ENCODE peak calls at places on chromosomes 6 and 20, in five cellular contexts. V is OCI-LY7, D is heart left ventricle, Y is RWPE1, G is left ventricle myocardium inferior. K is an unnamed sample.

GRCh38 chr6:170434114-170434820 is 118.8 kb downstream of the PSMB1 start:
- DNase-seq in D (no peak), G (no peak), V (no peak), Y (no peak), K (no peak)

GRCh38 chr6:40735126-40735920 is 148.2 kb upstream of the LRFN2 start:
- DNase-seq in V (no peak), Y (no peak), G (no peak), D (no peak), K (no peak)

GRCh38 chr6:5379647-5380242 is 118.4 kb downstream of the FARS2 start:
- DNase-seq in Y (peak), D (no peak), V (peak), G (no peak), K (peak)

GRCh38 chr6:39568896-39569295 is 156.3 kb downstream of the KIF6 start:
- DNase-seq in V (no peak), D (no peak), G (no peak), Y (no peak), K (peak)

GRCh38 chr6:26029570-26029856 is 57.7 kb upstream of the HFE start:
- DNase-seq in G (no peak), V (peak), D (no peak), Y (no peak), K (no peak)

GRCh38 chr6:47129129-47129528 is 87.0 kb upstream of the ADGRF1 start:
- DNase-seq in D (no peak), Y (no peak), V (no peak), G (no peak), K (no peak)

GRCh38 chr6:149545258-149545753 is 537 bp downstream of the PPIL4 start:
- DNase-seq in D (no peak), Y (peak), V (peak), G (peak), K (peak)

GRCh38 chr20:15146948-15147347 is 809.5 kb upstream of the FLRT3 start:
- DNase-seq in G (no peak), D (no peak), Y (no peak), V (no peak), K (no peak)

GRCh38 chr6:163170294-163170883 is 244.1 kb upstream of the QKI start:
- DNase-seq in V (peak), D (no peak), G (no peak), Y (peak), K (peak)

GRCh38 chr20:31738729-31739549 is at the start of gene TPX2:
- DNase-seq in D (peak), Y (peak), G (peak), V (peak), K (peak)
- TF ChIP-seq CTCF in D (peak), Y (no peak), G (peak), V (peak), K (no peak)

GRCh38 chr6:138757131-138757530 is 16.4 kb upstream of the CCDC28A start:
- DNase-seq in V (no peak), D (no peak), G (no peak), Y (no peak), K (peak)

DNA sequence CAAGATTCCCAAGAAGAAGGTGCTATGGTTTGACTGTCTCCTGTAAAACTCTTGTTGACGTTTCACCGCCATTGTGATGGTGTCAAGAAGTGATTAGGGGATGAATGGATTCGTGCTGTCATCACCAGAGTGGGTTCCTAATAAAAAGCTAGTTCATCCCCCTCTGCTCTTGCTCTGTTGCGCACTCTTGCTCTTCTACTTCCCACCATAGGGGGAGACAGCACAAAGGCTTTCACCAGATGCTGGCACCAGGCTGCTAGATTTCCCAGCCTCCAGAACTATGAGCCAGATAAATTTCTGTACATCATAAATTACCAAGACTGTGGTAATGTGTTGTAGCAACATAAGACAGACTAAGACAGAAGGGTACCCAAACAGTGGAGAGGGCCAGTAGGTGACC is 21.6 kb upstream of the CCDC28A start:
- DNase-seq in G (no peak), Y (no peak), V (no peak), D (no peak), K (no peak)
- TF ChIP-seq CTCF in G (no peak), Y (no peak), V (peak), D (no peak), K (no peak)

GRCh38 chr6:16338577-16339262 is 100.3 kb downstream of the GMPR start:
- DNase-seq in V (no peak), G (peak), Y (peak), D (peak), K (peak)
- TF ChIP-seq CTCF in V (peak), G (peak), Y (no peak), D (peak), K (peak)

GRCh38 chr6:43896474-43896873 is 126.5 kb downstream of the VEGFA start:
- DNase-seq in Y (no peak), G (no peak), D (no peak), V (no peak), K (no peak)

GRCh38 chr6:43899830-43900229 is 129.8 kb downstream of the VEGFA start:
- DNase-seq in D (no peak), G (no peak), V (no peak), Y (no peak), K (no peak)

GRCh38 chr6:43898358-43899131 is 128.5 kb downstream of the VEGFA start:
- DNase-seq in G (no peak), D (no peak), Y (no peak), V (no peak), K (no peak)

GRCh38 chr6:43895656-43896055 is 125.6 kb downstream of the VEGFA start:
- DNase-seq in G (no peak), V (no peak), D (no peak), Y (no peak), K (no peak)

DNA sequence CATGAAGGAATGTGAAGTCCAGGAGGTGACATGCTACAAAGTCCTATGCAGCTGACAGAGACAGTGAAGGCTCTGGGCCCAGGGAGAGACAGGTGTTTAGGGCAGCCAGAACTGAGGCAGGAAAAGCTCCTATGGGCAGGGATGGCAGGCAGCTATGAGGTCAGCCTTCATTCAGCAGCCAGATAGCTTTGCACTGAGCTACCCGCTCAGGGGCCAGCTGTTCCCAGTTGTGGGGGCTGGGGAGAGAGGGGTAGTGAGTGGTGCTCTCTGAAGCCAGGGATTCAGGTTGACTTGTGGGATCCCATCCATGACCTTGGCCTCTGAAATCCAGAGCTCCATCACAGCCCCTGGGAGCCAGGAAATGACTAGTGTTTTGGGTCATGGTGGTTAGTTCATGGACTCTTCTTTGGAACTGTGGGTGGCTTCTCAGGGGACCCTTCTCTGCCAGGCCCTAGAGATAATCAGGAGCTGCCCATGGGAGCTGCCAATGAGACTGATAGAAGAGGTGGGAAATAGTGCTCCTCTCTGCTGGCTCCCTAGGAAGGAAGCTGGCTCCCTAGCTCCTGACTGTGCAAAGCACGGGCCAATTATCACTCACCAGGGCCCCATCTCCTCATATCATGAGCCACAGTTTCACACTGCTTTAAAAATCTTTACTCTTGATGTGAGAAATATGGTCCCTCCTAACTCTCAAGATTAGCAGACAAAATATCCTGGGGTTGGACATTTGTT is 127.7 kb downstream of the VEGFA start:
- DNase-seq in G (no peak), V (no peak), Y (no peak), D (no peak), K (no peak)
- TF ChIP-seq CTCF in G (no peak), V (no peak), Y (no peak), D (no peak), K (no peak)

DNA sequence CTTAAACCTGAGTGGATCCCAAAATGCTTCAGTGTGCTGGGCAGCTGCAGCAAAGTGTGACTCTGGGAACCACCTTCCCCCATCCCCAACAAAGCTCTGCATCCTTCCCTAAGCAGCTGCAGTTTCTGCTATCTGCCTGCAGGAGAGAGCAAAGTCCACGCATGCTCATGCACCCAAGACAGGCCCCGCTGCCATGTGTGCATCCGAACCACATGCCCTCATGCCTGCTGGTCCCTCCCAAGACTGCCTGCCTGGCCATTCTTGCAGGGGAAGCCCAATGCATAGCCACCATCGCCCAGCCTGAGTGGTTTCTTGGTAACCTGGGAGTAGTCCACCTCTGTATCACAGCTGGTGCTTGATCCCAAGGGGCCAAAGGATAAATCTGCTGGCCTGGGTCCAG is 94.3 kb upstream of the OLIG3 start:
- DNase-seq in D (no peak), G (no peak), Y (no peak), V (no peak), K (no peak)
- TF ChIP-seq CTCF in D (no peak), G (no peak), Y (no peak), V (no peak), K (no peak)

GRCh38 chr6:93036835-93037234 is 382.5 kb downstream of the EPHA7 start:
- DNase-seq in G (no peak), V (peak), D (no peak), Y (no peak), K (peak)
- TF ChIP-seq CTCF in G (peak), V (peak), D (no peak), Y (no peak), K (peak)

DNA sequence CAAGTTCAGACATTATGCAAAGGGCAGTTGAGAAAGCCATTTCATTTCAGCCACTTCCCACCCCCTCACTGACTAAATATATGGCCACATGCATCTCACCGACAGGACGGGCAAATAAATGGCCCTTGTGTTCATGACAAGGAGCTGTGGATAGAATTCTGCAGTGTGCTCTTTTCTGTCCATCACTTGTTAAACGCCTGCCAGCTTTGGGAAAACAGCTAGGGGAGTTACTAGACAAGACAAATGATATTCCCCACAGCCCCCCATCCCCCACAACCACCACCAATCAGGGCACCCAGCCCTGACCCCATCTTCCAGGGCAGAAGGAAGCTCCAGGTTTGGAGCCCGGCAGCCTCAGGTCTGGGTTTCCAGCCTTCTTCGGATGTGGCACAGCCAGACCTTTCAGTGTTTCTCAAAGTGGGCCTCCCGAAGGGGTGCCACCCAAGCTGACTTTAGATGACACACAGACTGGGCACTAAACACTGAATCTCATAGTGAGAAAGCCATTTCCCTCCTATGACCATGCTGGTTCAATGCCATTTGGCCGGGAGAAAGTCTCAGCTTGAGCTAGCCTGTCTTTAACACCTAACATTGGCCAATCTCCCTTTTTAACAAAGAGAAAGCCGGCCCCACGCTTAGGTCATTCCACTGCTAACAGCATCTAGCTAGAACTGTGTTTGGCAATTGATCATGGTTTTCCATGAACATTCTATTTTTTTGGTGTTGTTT is 4.0 kb upstream of the RIPOR3 start:
- DNase-seq in G (no peak), V (no peak), D (no peak), Y (no peak), K (no peak)
- TF ChIP-seq CTCF in G (no peak), V (no peak), D (no peak), Y (no peak), K (no peak)

DNA sequence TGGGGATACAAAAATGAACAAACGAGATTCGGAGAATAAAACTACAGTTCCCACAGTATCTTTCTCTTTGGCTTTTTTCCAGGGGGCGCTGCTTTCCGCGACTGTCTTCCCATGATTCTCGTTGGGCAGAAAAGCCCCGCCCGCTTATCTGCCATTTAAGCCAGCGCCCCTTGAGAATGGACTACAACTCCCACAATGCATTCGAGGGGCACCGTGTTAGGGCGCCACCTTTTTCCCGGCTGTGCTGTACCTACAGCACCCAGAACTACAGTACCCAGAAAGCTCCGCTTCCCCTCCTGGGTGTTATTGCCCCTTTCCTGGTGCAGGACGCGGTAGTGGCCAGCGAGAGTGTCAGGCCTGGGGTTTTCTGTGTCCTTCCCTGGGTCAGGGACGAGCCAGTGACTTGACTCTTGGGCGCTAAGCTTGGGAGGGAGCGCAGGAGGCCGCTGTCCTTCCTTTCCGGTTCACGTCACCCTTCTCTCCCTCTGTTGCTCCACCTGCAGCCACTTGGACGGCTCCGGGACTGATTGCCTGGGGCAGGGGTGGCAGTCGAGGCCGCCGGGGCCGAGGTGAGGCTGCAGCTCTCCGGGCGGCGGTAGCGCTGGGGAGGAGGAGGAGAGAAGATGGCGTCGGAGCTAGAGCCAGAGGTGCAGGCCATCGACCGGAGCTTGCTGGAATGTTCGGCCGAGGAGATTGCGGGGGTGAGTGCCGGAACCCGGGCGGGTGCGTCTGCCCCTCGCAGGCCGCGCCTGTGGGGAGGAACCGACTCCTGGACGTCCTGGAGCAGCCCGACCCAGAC is at the start of gene UBR2:
- DNase-seq in Y (peak), V (peak), D (peak), G (peak), K (peak)
- TF ChIP-seq CTCF in Y (peak), V (peak), D (peak), G (peak), K (peak)

DNA sequence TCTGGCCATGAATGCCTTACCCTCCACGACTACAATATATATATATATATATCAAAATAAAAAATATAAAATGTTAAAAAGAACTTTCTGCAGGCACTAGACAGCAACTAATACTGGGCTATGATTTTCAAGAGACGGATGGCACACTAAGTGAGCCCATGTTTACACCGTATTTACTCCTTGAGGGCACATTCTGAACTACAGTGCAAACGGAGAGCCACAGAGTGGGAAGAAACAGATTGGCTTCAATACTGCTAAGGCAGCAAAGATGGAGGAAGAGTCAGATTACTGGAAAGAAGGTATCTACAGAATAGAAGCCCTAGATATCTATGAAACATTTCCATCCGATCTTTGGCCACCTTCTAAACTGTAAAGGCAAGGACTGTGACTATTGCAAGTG is 330.3 kb downstream of the HTR1B start:
- DNase-seq in D (no peak), Y (no peak), G (no peak), V (no peak), K (no peak)
- TF ChIP-seq CTCF in D (no peak), Y (no peak), G (no peak), V (no peak), K (no peak)

GRCh38 chr6:34791842-34792604 is at the start of gene BLTP3A:
- DNase-seq in D (peak), G (peak), V (peak), Y (peak), K (peak)
- TF ChIP-seq CTCF in D (no peak), G (peak), V (no peak), Y (no peak), K (no peak)

K was measured in cardiac fibroblast.